ENCODE peak calls at places on chromosome 21, in six cellular contexts. One of them, this sample, is unnamed. For H3K9me2, the result is how much of the 10 kb centered on the place peaks cover.

GRCh38 chr21:23936224-23936623 is 1671.1 kb downstream of the MRPL39 start:
- DNase-seq in GM23338: peak
- DNase-seq in GM23248: no peak
- DNase-seq in MM.1S: peak
- DNase-seq in HCT116: no peak
- DNase-seq in PC-3: peak
- DNase-seq in this sample: peak

GRCh38 chr21:32653326-32653901 is 41.2 kb upstream of the CFAP298 start:
- DNase-seq in GM23338: peak
- DNase-seq in GM23248: peak
- DNase-seq in MM.1S: peak
- DNase-seq in HCT116: peak
- DNase-seq in PC-3: peak
- DNase-seq in this sample: peak

GRCh38 chr21:33348728-33349127 is 24.0 kb downstream of the IFNAR1 start:
- DNase-seq in GM23338: no peak
- DNase-seq in GM23248: no peak
- DNase-seq in MM.1S: no peak
- DNase-seq in HCT116: no peak
- DNase-seq in PC-3: no peak
- DNase-seq in this sample: no peak

GRCh38 chr21:46454634-46455390 is 3.9 kb upstream of the DIP2A start:
- DNase-seq in GM23338: no peak
- DNase-seq in GM23248: peak
- DNase-seq in MM.1S: no peak
- DNase-seq in HCT116: no peak
- DNase-seq in PC-3: no peak
- DNase-seq in this sample: no peak

GRCh38 chr21:32741336-32741735 is 13.5 kb upstream of the SYNJ1 start:
- DNase-seq in GM23338: no peak
- DNase-seq in GM23248: no peak
- DNase-seq in MM.1S: no peak
- DNase-seq in HCT116: no peak
- DNase-seq in PC-3: no peak
- DNase-seq in this sample: no peak

GRCh38 chr21:26769613-26770188 is 75.5 kb downstream of the ADAMTS1 start:
- DNase-seq in GM23338: peak
- DNase-seq in GM23248: peak
- DNase-seq in MM.1S: no peak
- DNase-seq in HCT116: no peak
- DNase-seq in PC-3: peak
- DNase-seq in this sample: peak

GRCh38 chr21:26852422-26852821 is 7.2 kb upstream of the ADAMTS1 start:
- DNase-seq in GM23338: peak
- DNase-seq in GM23248: no peak
- DNase-seq in MM.1S: no peak
- DNase-seq in HCT116: no peak
- DNase-seq in PC-3: no peak
- DNase-seq in this sample: no peak

GRCh38 chr21:43619344-43619743 is 39.9 kb downstream of the HSF2BP start:
- DNase-seq in GM23338: no peak
- DNase-seq in GM23248: no peak
- DNase-seq in MM.1S: no peak
- DNase-seq in HCT116: no peak
- DNase-seq in PC-3: no peak
- DNase-seq in this sample: no peak

GRCh38 chr21:28419110-28419509 is 573.6 kb downstream of the LTN1 start:
- DNase-seq in GM23338: no peak
- DNase-seq in GM23248: peak
- DNase-seq in MM.1S: no peak
- DNase-seq in HCT116: no peak
- DNase-seq in PC-3: no peak
- DNase-seq in this sample: peak

GRCh38 chr21:29350246-29350779 is 51.6 kb downstream of the BACH1 start:
- DNase-seq in GM23338: no peak
- DNase-seq in GM23248: no peak
- DNase-seq in MM.1S: no peak
- DNase-seq in HCT116: no peak
- DNase-seq in PC-3: no peak
- DNase-seq in this sample: no peak

GRCh38 chr21:38988211-38989096 is 182.7 kb downstream of the ETS2 start:
- DNase-seq in GM23338: no peak
- DNase-seq in GM23248: no peak
- DNase-seq in MM.1S: no peak
- DNase-seq in HCT116: no peak
- DNase-seq in PC-3: no peak
- DNase-seq in this sample: peak

GRCh38 chr21:28554660-28555475 is 437.8 kb downstream of the LTN1 start:
- DNase-seq in GM23338: peak
- DNase-seq in GM23248: peak
- DNase-seq in MM.1S: no peak
- DNase-seq in HCT116: no peak
- DNase-seq in PC-3: no peak
- DNase-seq in this sample: peak

GRCh38 chr21:45818904-45819285 is 162.7 kb upstream of the COL6A1 start:
- DNase-seq in GM23338: no peak
- DNase-seq in GM23248: peak
- DNase-seq in MM.1S: no peak
- DNase-seq in HCT116: no peak
- DNase-seq in PC-3: peak
- DNase-seq in this sample: peak

GRCh38 chr21:29470397-29470796 is 171.7 kb downstream of the BACH1 start:
- DNase-seq in GM23338: no peak
- DNase-seq in GM23248: no peak
- DNase-seq in MM.1S: no peak
- DNase-seq in HCT116: no peak
- DNase-seq in PC-3: no peak
- DNase-seq in this sample: no peak

DNA sequence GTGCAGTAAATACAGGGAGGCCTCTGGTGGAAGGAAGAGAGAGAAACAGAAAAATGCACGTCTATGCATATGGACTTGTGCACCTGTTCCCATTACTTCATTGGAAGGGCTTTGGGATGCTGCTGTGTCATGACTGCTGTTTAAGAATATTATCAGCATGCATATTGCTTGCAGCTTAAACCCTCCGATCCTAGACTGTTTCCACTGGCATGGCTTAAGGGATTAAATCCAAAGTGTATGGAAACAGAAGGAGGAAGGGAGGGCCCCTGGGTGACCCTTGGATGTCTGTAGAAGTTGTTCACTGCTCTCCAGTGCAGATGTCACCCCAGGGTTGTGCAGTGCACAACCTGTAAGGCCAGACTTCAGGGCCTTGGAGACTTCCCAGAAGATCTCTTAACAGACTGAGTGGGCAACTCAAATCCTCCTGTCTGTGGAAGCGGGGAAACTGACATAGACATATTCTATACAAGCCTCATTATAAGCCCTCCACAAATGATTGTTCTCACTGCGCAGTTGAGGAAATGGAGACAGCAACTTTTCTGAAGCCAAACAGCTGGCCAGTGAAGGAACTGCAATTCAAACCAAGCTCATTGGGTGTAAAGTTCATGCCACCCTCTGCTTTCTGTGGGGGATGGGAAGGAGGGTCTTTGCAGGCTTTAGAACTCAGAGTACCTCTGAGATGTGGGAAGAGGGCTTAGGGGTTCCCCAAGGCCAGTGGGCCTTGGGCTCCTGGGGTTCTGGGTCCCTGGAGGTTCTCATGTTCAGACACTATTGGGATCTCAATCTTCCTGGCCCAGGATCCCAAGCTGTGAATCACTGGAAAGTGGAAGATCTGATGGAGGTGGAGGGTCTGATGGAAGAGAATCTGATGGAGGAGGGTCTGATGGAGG is 73.8 kb downstream of the UMODL1 start:
- DNase-seq in GM23338: no peak
- DNase-seq in GM23248: no peak
- DNase-seq in MM.1S: no peak
- DNase-seq in HCT116: no peak
- DNase-seq in PC-3: no peak
- DNase-seq in this sample: no peak
- H3K9me2 ChIP-seq in GM23338: under half
- H3K9me2 ChIP-seq in GM23248: under half
- H3K9me2 ChIP-seq in MM.1S: under half
- H3K9me2 ChIP-seq in HCT116: under half
- H3K9me2 ChIP-seq in PC-3: under half
- H3K9me2 ChIP-seq in this sample: under half

GRCh38 chr21:44704636-44705001 is 6.8 kb downstream of the TSPEAR start:
- DNase-seq in GM23338: peak
- DNase-seq in GM23248: no peak
- DNase-seq in MM.1S: no peak
- DNase-seq in HCT116: no peak
- DNase-seq in PC-3: no peak
- DNase-seq in this sample: no peak

GRCh38 chr21:44708213-44708865 is 3.0 kb downstream of the TSPEAR start:
- DNase-seq in GM23338: peak
- DNase-seq in GM23248: no peak
- DNase-seq in MM.1S: no peak
- DNase-seq in HCT116: no peak
- DNase-seq in PC-3: no peak
- DNase-seq in this sample: no peak

GRCh38 chr21:44706706-44707615 is 4.4 kb downstream of the TSPEAR start:
- DNase-seq in GM23338: peak
- DNase-seq in GM23248: no peak
- DNase-seq in MM.1S: no peak
- DNase-seq in HCT116: no peak
- DNase-seq in PC-3: no peak
- DNase-seq in this sample: no peak

GRCh38 chr21:44703731-44704635 is 7.0 kb downstream of the KRTAP10-12 start:
- DNase-seq in GM23338: no peak
- DNase-seq in GM23248: no peak
- DNase-seq in MM.1S: no peak
- DNase-seq in HCT116: no peak
- DNase-seq in PC-3: no peak
- DNase-seq in this sample: no peak

GRCh38 chr21:44706026-44706705 is 5.2 kb downstream of the TSPEAR start:
- DNase-seq in GM23338: peak
- DNase-seq in GM23248: no peak
- DNase-seq in MM.1S: no peak
- DNase-seq in HCT116: no peak
- DNase-seq in PC-3: no peak
- DNase-seq in this sample: no peak
- TF ChIP-seq EZH2 in GM23338: no peak
- TF ChIP-seq EZH2 in GM23248: no peak
- TF ChIP-seq EZH2 in MM.1S: no peak
- TF ChIP-seq EZH2 in HCT116: no peak
- TF ChIP-seq EZH2 in PC-3: no peak
- TF ChIP-seq EZH2 in this sample: no peak

GRCh38 chr21:36665806-36666205 is 33.1 kb upstream of the SIM2 start:
- DNase-seq in GM23338: no peak
- DNase-seq in GM23248: no peak
- DNase-seq in MM.1S: no peak
- DNase-seq in HCT116: no peak
- DNase-seq in PC-3: no peak
- DNase-seq in this sample: no peak
- H3K9me2 ChIP-seq in GM23338: under half
- H3K9me2 ChIP-seq in GM23248: under half
- H3K9me2 ChIP-seq in MM.1S: under half
- H3K9me2 ChIP-seq in HCT116: under half
- H3K9me2 ChIP-seq in PC-3: under half
- H3K9me2 ChIP-seq in this sample: under half

GRCh38 chr21:15627823-15628222 is 102.0 kb upstream of the USP25 start:
- DNase-seq in GM23338: no peak
- DNase-seq in GM23248: no peak
- DNase-seq in MM.1S: no peak
- DNase-seq in HCT116: no peak
- DNase-seq in PC-3: no peak
- DNase-seq in this sample: no peak
- TF ChIP-seq EZH2 in GM23338: no peak
- TF ChIP-seq EZH2 in GM23248: no peak
- TF ChIP-seq EZH2 in MM.1S: no peak
- TF ChIP-seq EZH2 in HCT116: no peak
- TF ChIP-seq EZH2 in PC-3: no peak
- TF ChIP-seq EZH2 in this sample: no peak

GRCh38 chr21:35097525-35097924 is 48.4 kb upstream of the RUNX1 start:
- DNase-seq in GM23338: no peak
- DNase-seq in GM23248: no peak
- DNase-seq in MM.1S: no peak
- DNase-seq in HCT116: no peak
- DNase-seq in PC-3: no peak
- DNase-seq in this sample: no peak
- H3K9me2 ChIP-seq in GM23338: under half
- H3K9me2 ChIP-seq in GM23248: under half
- H3K9me2 ChIP-seq in MM.1S: under half
- H3K9me2 ChIP-seq in HCT116: under half
- H3K9me2 ChIP-seq in PC-3: under half
- H3K9me2 ChIP-seq in this sample: under half

This sample was measured in hepatocyte.